ENCODE peak calls at places on chromosomes 4 and X, in seven cellular contexts. One of them, this sample, is unnamed.

GRCh38 chr4:112975567-112976355 is 73.7 kb upstream of the ANK2 start:
- DNase-seq in aorta: no peak
- DNase-seq in iris pigment epithelial cell: no peak
- DNase-seq in NCI-H1417 treated with DMSO at 0.1 percent for 48 hours: no peak
- DNase-seq in naive thymus-derived CD8-positive, alpha-beta T cell: no peak
- DNase-seq in PC-3: no peak
- DNase-seq in NCI-H748 treated with DMSO at 0.1 percent for 48 hours: no peak
- DNase-seq in this sample: no peak

GRCh38 chrX:18574591-18574990 is 97.3 kb downstream of the RS1 start:
- DNase-seq in aorta: peak; percentile 54
- DNase-seq in iris pigment epithelial cell: peak; percentile 67
- DNase-seq in NCI-H1417 treated with DMSO at 0.1 percent for 48 hours: no peak
- DNase-seq in naive thymus-derived CD8-positive, alpha-beta T cell: no peak
- DNase-seq in PC-3: peak; percentile 53
- DNase-seq in NCI-H748 treated with DMSO at 0.1 percent for 48 hours: no peak
- DNase-seq in this sample: no peak

GRCh38 chr4:48692023-48692422 is 88.1 kb downstream of the FRYL start:
- DNase-seq in aorta: no peak
- DNase-seq in iris pigment epithelial cell: no peak
- DNase-seq in NCI-H1417 treated with DMSO at 0.1 percent for 48 hours: no peak
- DNase-seq in naive thymus-derived CD8-positive, alpha-beta T cell: no peak
- DNase-seq in PC-3: no peak
- DNase-seq in NCI-H748 treated with DMSO at 0.1 percent for 48 hours: no peak
- DNase-seq in this sample: no peak

GRCh38 chr4:41260315-41260714 is 3.6 kb downstream of the UCHL1 start:
- DNase-seq in aorta: no peak
- DNase-seq in iris pigment epithelial cell: no peak
- DNase-seq in NCI-H1417 treated with DMSO at 0.1 percent for 48 hours: no peak
- DNase-seq in naive thymus-derived CD8-positive, alpha-beta T cell: no peak
- DNase-seq in PC-3: no peak
- DNase-seq in NCI-H748 treated with DMSO at 0.1 percent for 48 hours: no peak
- DNase-seq in this sample: no peak

GRCh38 chr4:53050361-53050774 is 188.3 kb downstream of the RASL11B start:
- DNase-seq in aorta: no peak
- DNase-seq in iris pigment epithelial cell: no peak
- DNase-seq in NCI-H1417 treated with DMSO at 0.1 percent for 48 hours: no peak
- DNase-seq in naive thymus-derived CD8-positive, alpha-beta T cell: no peak
- DNase-seq in PC-3: no peak
- DNase-seq in NCI-H748 treated with DMSO at 0.1 percent for 48 hours: no peak
- DNase-seq in this sample: no peak

GRCh38 chr4:9970399-9971011 is 50.8 kb downstream of the SLC2A9 start:
- DNase-seq in aorta: no peak
- DNase-seq in iris pigment epithelial cell: no peak
- DNase-seq in NCI-H1417 treated with DMSO at 0.1 percent for 48 hours: no peak
- DNase-seq in naive thymus-derived CD8-positive, alpha-beta T cell: no peak
- DNase-seq in PC-3: no peak
- DNase-seq in NCI-H748 treated with DMSO at 0.1 percent for 48 hours: no peak
- DNase-seq in this sample: no peak

GRCh38 chrX:130916636-130917422 is 13.8 kb upstream of the ENOX2 start:
- DNase-seq in aorta: no peak
- DNase-seq in iris pigment epithelial cell: peak; percentile 48
- DNase-seq in NCI-H1417 treated with DMSO at 0.1 percent for 48 hours: no peak
- DNase-seq in naive thymus-derived CD8-positive, alpha-beta T cell: peak; percentile 11
- DNase-seq in PC-3: peak; percentile 42
- DNase-seq in NCI-H748 treated with DMSO at 0.1 percent for 48 hours: peak; percentile 29
- DNase-seq in this sample: no peak

GRCh38 chrX:102714994-102715393 is 2.7 kb downstream of the GPRASP2 start:
- DNase-seq in aorta: no peak
- DNase-seq in iris pigment epithelial cell: no peak
- DNase-seq in NCI-H1417 treated with DMSO at 0.1 percent for 48 hours: no peak
- DNase-seq in naive thymus-derived CD8-positive, alpha-beta T cell: no peak
- DNase-seq in PC-3: no peak
- DNase-seq in NCI-H748 treated with DMSO at 0.1 percent for 48 hours: no peak
- DNase-seq in this sample: no peak

GRCh38 chrX:7254144-7254543 is 106.2 kb upstream of the PUDP start:
- DNase-seq in aorta: no peak
- DNase-seq in iris pigment epithelial cell: no peak
- DNase-seq in NCI-H1417 treated with DMSO at 0.1 percent for 48 hours: no peak
- DNase-seq in naive thymus-derived CD8-positive, alpha-beta T cell: no peak
- DNase-seq in PC-3: no peak
- DNase-seq in NCI-H748 treated with DMSO at 0.1 percent for 48 hours: no peak
- DNase-seq in this sample: no peak

GRCh38 chr4:165343353-165344191 is 16.1 kb downstream of the MSMO1 start:
- DNase-seq in aorta: no peak
- DNase-seq in iris pigment epithelial cell: no peak
- DNase-seq in NCI-H1417 treated with DMSO at 0.1 percent for 48 hours: no peak
- DNase-seq in naive thymus-derived CD8-positive, alpha-beta T cell: no peak
- DNase-seq in PC-3: peak; percentile 55
- DNase-seq in NCI-H748 treated with DMSO at 0.1 percent for 48 hours: peak; percentile 8
- DNase-seq in this sample: no peak

GRCh38 chrX:85611926-85612325 is 232.5 kb upstream of the POF1B start:
- DNase-seq in aorta: no peak
- DNase-seq in iris pigment epithelial cell: peak; percentile 24
- DNase-seq in NCI-H1417 treated with DMSO at 0.1 percent for 48 hours: peak; percentile 33
- DNase-seq in naive thymus-derived CD8-positive, alpha-beta T cell: no peak
- DNase-seq in PC-3: peak; percentile 42
- DNase-seq in NCI-H748 treated with DMSO at 0.1 percent for 48 hours: peak; percentile 19
- DNase-seq in this sample: no peak

GRCh38 chr4:42513748-42514490 is 116.6 kb downstream of the SHISA3 start:
- DNase-seq in aorta: no peak
- DNase-seq in iris pigment epithelial cell: no peak
- DNase-seq in NCI-H1417 treated with DMSO at 0.1 percent for 48 hours: no peak
- DNase-seq in naive thymus-derived CD8-positive, alpha-beta T cell: no peak
- DNase-seq in PC-3: no peak
- DNase-seq in NCI-H748 treated with DMSO at 0.1 percent for 48 hours: no peak
- DNase-seq in this sample: no peak

GRCh38 chr4:12902735-12903134 is 581.4 kb downstream of the RAB28 start:
- DNase-seq in aorta: no peak
- DNase-seq in iris pigment epithelial cell: no peak
- DNase-seq in NCI-H1417 treated with DMSO at 0.1 percent for 48 hours: no peak
- DNase-seq in naive thymus-derived CD8-positive, alpha-beta T cell: no peak
- DNase-seq in PC-3: no peak
- DNase-seq in NCI-H748 treated with DMSO at 0.1 percent for 48 hours: no peak
- DNase-seq in this sample: no peak

GRCh38 chr4:10001757-10002156 is 19.5 kb downstream of the SLC2A9 start:
- DNase-seq in aorta: no peak
- DNase-seq in iris pigment epithelial cell: no peak
- DNase-seq in NCI-H1417 treated with DMSO at 0.1 percent for 48 hours: no peak
- DNase-seq in naive thymus-derived CD8-positive, alpha-beta T cell: no peak
- DNase-seq in PC-3: no peak
- DNase-seq in NCI-H748 treated with DMSO at 0.1 percent for 48 hours: no peak
- DNase-seq in this sample: no peak

GRCh38 chr4:98430708-98431403 is 169.7 kb downstream of the RAP1GDS1 start:
- DNase-seq in aorta: no peak
- DNase-seq in iris pigment epithelial cell: peak; percentile 98
- DNase-seq in NCI-H1417 treated with DMSO at 0.1 percent for 48 hours: no peak
- DNase-seq in naive thymus-derived CD8-positive, alpha-beta T cell: no peak
- DNase-seq in PC-3: peak; percentile 93
- DNase-seq in NCI-H748 treated with DMSO at 0.1 percent for 48 hours: no peak
- DNase-seq in this sample: no peak

GRCh38 chr4:1085404-1085799 is 28.0 kb downstream of the RNF212 start:
- DNase-seq in aorta: no peak
- DNase-seq in iris pigment epithelial cell: no peak
- DNase-seq in NCI-H1417 treated with DMSO at 0.1 percent for 48 hours: no peak
- DNase-seq in naive thymus-derived CD8-positive, alpha-beta T cell: no peak
- DNase-seq in PC-3: no peak
- DNase-seq in NCI-H748 treated with DMSO at 0.1 percent for 48 hours: no peak
- DNase-seq in this sample: no peak

GRCh38 chr4:1055721-1056590 is 44.5 kb downstream of the FGFRL1 start:
- DNase-seq in aorta: peak; percentile 56
- DNase-seq in iris pigment epithelial cell: peak; percentile 36
- DNase-seq in NCI-H1417 treated with DMSO at 0.1 percent for 48 hours: no peak
- DNase-seq in naive thymus-derived CD8-positive, alpha-beta T cell: peak; percentile 83
- DNase-seq in PC-3: no peak
- DNase-seq in NCI-H748 treated with DMSO at 0.1 percent for 48 hours: no peak
- DNase-seq in this sample: no peak

GRCh38 chr4:86593726-86594558 is at the start of gene PTPN13:
- DNase-seq in aorta: peak; percentile 97
- DNase-seq in iris pigment epithelial cell: peak; percentile 99
- DNase-seq in NCI-H1417 treated with DMSO at 0.1 percent for 48 hours: peak; percentile 85
- DNase-seq in naive thymus-derived CD8-positive, alpha-beta T cell: peak; percentile 48
- DNase-seq in PC-3: peak; percentile 97
- DNase-seq in NCI-H748 treated with DMSO at 0.1 percent for 48 hours: peak; percentile 72
- DNase-seq in this sample: peak; percentile 92

This sample was measured in right lobe of liver.